ENCODE peak calls at places on chromosome 5, in eight cellular contexts. O is epithelial cell of esophagus; X is NCI-H446 treated with DMSO at 0.1 percent for 48 hours; T is NCI-H1436; Q is stimulated activated CD8-positive, alpha-beta memory T cell treated with anti-CD3 and anti-CD28 coated beads, Interleukin-15, amount 100 ng/mL, for 24 hours; W is mammary epithelial cell; F is EL; U is lung. I is an unnamed sample.

GRCh38 chr5:98163796-98164493 is 609.5 kb upstream of the RGMB start:
- DNase-seq in O (no peak), X (peak; percentile 3), T (peak; percentile 4), Q (no peak), W (no peak), F (no peak), U (no peak), I (no peak)

GRCh38 chr5:53607896-53608295 is 47.5 kb downstream of the NDUFS4 start:
- DNase-seq in O (no peak), X (no peak), T (no peak), Q (no peak), W (no peak), F (peak; percentile 33), U (no peak), I (no peak)

GRCh38 chr5:73939535-73939934 is 313.5 kb downstream of the ARHGEF28 start:
- DNase-seq in O (no peak), X (no peak), T (no peak), Q (no peak), W (no peak), F (peak; percentile 42), U (no peak), I (no peak)

GRCh38 chr5:120447706-120448239 is 16.3 kb upstream of the PRR16 start:
- DNase-seq in O (peak; percentile 66), X (no peak), T (no peak), Q (no peak), W (peak; percentile 42), F (peak; percentile 66), U (no peak), I (no peak)

GRCh38 chr5:37304888-37305287 is 55.7 kb upstream of the CPLANE1 start:
- DNase-seq in O (no peak), X (no peak), T (no peak), Q (no peak), W (no peak), F (no peak), U (no peak), I (no peak)

GRCh38 chr5:23977996-23978395 is 470.6 kb downstream of the PRDM9 start:
- DNase-seq in O (peak; percentile 14), X (no peak), T (no peak), Q (no peak), W (no peak), F (no peak), U (no peak), I (no peak)

GRCh38 chr5:61123145-61123544 is 39.1 kb downstream of the SMIM15 start:
- DNase-seq in O (no peak), X (no peak), T (no peak), Q (no peak), W (no peak), F (no peak), U (no peak), I (no peak)

GRCh38 chr5:172417983-172418630 is 36.2 kb downstream of the SH3PXD2B start:
- DNase-seq in O (peak; percentile 97), X (peak; percentile 81), T (no peak), Q (no peak), W (peak; percentile 85), F (peak; percentile 90), U (peak; percentile 89), I (no peak)

GRCh38 chr5:137372386-137373160 is 126.6 kb downstream of the SPOCK1 start:
- DNase-seq in O (no peak), X (no peak), T (no peak), Q (no peak), W (no peak), F (peak; percentile 84), U (no peak), I (no peak)

GRCh38 chr5:24505291-24505690 is 139.5 kb downstream of the CDH10 start:
- DNase-seq in O (no peak), X (no peak), T (no peak), Q (no peak), W (no peak), F (no peak), U (no peak), I (no peak)

GRCh38 chr5:124740991-124741583 is 5.4 kb downstream of the ZNF608 start:
- DNase-seq in O (peak; percentile 75), X (no peak), T (no peak), Q (no peak), W (peak; percentile 95), F (peak; percentile 68), U (no peak), I (no peak)

GRCh38 chr5:178996156-178996555 is 1.0 kb upstream of the GRM6 start:
- DNase-seq in O (no peak), X (no peak), T (no peak), Q (no peak), W (no peak), F (no peak), U (no peak), I (no peak)

GRCh38 chr5:177085985-177086917 is at the start of gene FGFR4:
- DNase-seq in O (peak; percentile 81), X (peak; percentile 50), T (peak; percentile 72), Q (peak; percentile 39), W (peak; percentile 32), F (peak; percentile 48), U (peak; percentile 72), I (no peak)

GRCh38 chr5:176735383-176736265 is 74.7 kb upstream of the UNC5A start:
- DNase-seq in O (no peak), X (no peak), T (no peak), Q (no peak), W (no peak), F (no peak), U (no peak), I (peak; percentile 42)

GRCh38 chr5:16869821-16870796 is 66.0 kb downstream of the MYO10 start:
- DNase-seq in O (peak; percentile 83), X (no peak), T (no peak), Q (no peak), W (peak; percentile 86), F (peak; percentile 75), U (no peak), I (no peak)

GRCh38 chr5:34574976-34575467 is 81.1 kb upstream of the RAI14 start:
- DNase-seq in O (no peak), X (no peak), T (no peak), Q (no peak), W (no peak), F (no peak), U (no peak), I (no peak)

GRCh38 chr5:131758520-131758900 is 38.3 kb downstream of the FNIP1 start:
- DNase-seq in O (no peak), X (no peak), T (no peak), Q (no peak), W (no peak), F (peak; percentile 15), U (no peak), I (no peak)

GRCh38 chr5:109485030-109485429 is 75.3 kb upstream of the PJA2 start:
- DNase-seq in O (peak; percentile 23), X (peak; percentile 62), T (peak; percentile 18), Q (no peak), W (no peak), F (peak; percentile 7), U (peak; percentile 44), I (no peak)

GRCh38 chr5:72110401-72111013 is 3.2 kb downstream of the MAP1B start:
- DNase-seq in O (peak; percentile 20), X (peak; percentile 58), T (no peak), Q (no peak), W (no peak), F (no peak), U (no peak), I (no peak)

GRCh38 chr5:103744159-103744558 is 181.6 kb upstream of the NUDT12 start:
- DNase-seq in O (no peak), X (peak; percentile 12), T (no peak), Q (no peak), W (peak; percentile 57), F (peak; percentile 42), U (no peak), I (no peak)

GRCh38 chr5:176823869-176824412 is 13.6 kb downstream of the UNC5A start:
- DNase-seq in O (no peak), X (no peak), T (no peak), Q (no peak), W (no peak), F (no peak), U (no peak), I (no peak)

GRCh38 chr5:20276959-20277263 is 288.9 kb upstream of the CDH18 start:
- DNase-seq in O (no peak), X (no peak), T (no peak), Q (no peak), W (no peak), F (no peak), U (no peak), I (no peak)

GRCh38 chr5:53381-54174 is 38.4 kb upstream of the PLEKHG4B start:
- DNase-seq in O (peak; percentile 11), X (peak; percentile 4), T (peak; percentile 80), Q (no peak), W (peak; percentile 16), F (peak; percentile 67), U (peak; percentile 34), I (peak; percentile 82)

GRCh38 chr5:134793111-134793510 is 34.5 kb downstream of the DDX46 start:
- DNase-seq in O (no peak), X (no peak), T (no peak), Q (no peak), W (no peak), F (no peak), U (no peak), I (no peak)

GRCh38 chr5:90861843-90862586 is 303.4 kb downstream of the ADGRV1 start:
- DNase-seq in O (peak; percentile 59), X (no peak), T (no peak), Q (no peak), W (no peak), F (no peak), U (no peak), I (no peak)

GRCh38 chr5:126972062-126972895 is 58.1 kb downstream of the MARCHF3 start:
- DNase-seq in O (no peak), X (no peak), T (no peak), Q (no peak), W (peak; percentile 3), F (no peak), U (no peak), I (peak; percentile 72)

GRCh38 chr5:90437663-90438062 is 28.1 kb upstream of the CETN3 start:
- DNase-seq in O (no peak), X (no peak), T (no peak), Q (no peak), W (no peak), F (no peak), U (no peak), I (no peak)

GRCh38 chr5:40442346-40442745 is 237.4 kb upstream of the PTGER4 start:
- DNase-seq in O (peak; percentile 13), X (no peak), T (no peak), Q (no peak), W (no peak), F (peak; percentile 35), U (no peak), I (no peak)

GRCh38 chr5:145739824-145740223 is 95.3 kb downstream of the PRELID2 start:
- DNase-seq in O (no peak), X (no peak), T (no peak), Q (no peak), W (no peak), F (no peak), U (no peak), I (no peak)

GRCh38 chr5:14244721-14245518 is 101.8 kb downstream of the TRIO start:
- DNase-seq in O (no peak), X (no peak), T (no peak), Q (no peak), W (no peak), F (no peak), U (no peak), I (no peak)

GRCh38 chr5:175059687-175060194 is 335.4 kb downstream of the MSX2 start:
- DNase-seq in O (no peak), X (no peak), T (peak; percentile 3), Q (no peak), W (no peak), F (peak; percentile 58), U (no peak), I (no peak)

GRCh38 chr5:33530183-33530962 is 89.6 kb downstream of the TARS1 start:
- DNase-seq in O (no peak), X (no peak), T (no peak), Q (no peak), W (no peak), F (no peak), U (no peak), I (no peak)

GRCh38 chr5:20129491-20129890 is 141.5 kb upstream of the CDH18 start:
- DNase-seq in O (no peak), X (no peak), T (no peak), Q (no peak), W (no peak), F (no peak), U (no peak), I (no peak)

GRCh38 chr5:34007116-34007674 is 655 bp downstream of the AMACR start:
- DNase-seq in O (no peak), X (no peak), T (no peak), Q (no peak), W (no peak), F (peak; percentile 22), U (no peak), I (no peak)